ENCODE peak calls at places on chromosomes 5 and 9, in five cellular contexts. One of them, this sample, is unnamed.

GRCh38 chr9:136437430-136437829 is 2.2 kb downstream of the INPP5E start:
- DNase-seq in IMR-90: peak; percentile 34
- DNase-seq in type B pancreatic cell: no peak
- DNase-seq in CD4-positive, alpha-beta T cell: no peak
- DNase-seq in choroid plexus epithelial cell: peak; percentile 64
- DNase-seq in this sample: no peak

GRCh38 chr5:10607666-10608442 is 44.0 kb downstream of the ANKRD33B start:
- DNase-seq in IMR-90: peak; percentile 72
- DNase-seq in type B pancreatic cell: peak; percentile 18
- DNase-seq in CD4-positive, alpha-beta T cell: no peak
- DNase-seq in choroid plexus epithelial cell: peak; percentile 90
- DNase-seq in this sample: no peak

GRCh38 chr5:172175263-172175719 is 12.7 kb downstream of the STK10 start:
- DNase-seq in IMR-90: no peak
- DNase-seq in type B pancreatic cell: no peak
- DNase-seq in CD4-positive, alpha-beta T cell: peak; percentile 83
- DNase-seq in choroid plexus epithelial cell: no peak
- DNase-seq in this sample: no peak

GRCh38 chr9:88852794-88853193 is 138.5 kb upstream of the S1PR3 start:
- DNase-seq in IMR-90: peak; percentile 95
- DNase-seq in type B pancreatic cell: no peak
- DNase-seq in CD4-positive, alpha-beta T cell: no peak
- DNase-seq in choroid plexus epithelial cell: peak; percentile 96
- DNase-seq in this sample: peak; percentile 93

GRCh38 chr5:37722236-37723146 is 117.3 kb downstream of the GDNF start:
- DNase-seq in IMR-90: peak; percentile 96
- DNase-seq in type B pancreatic cell: no peak
- DNase-seq in CD4-positive, alpha-beta T cell: no peak
- DNase-seq in choroid plexus epithelial cell: peak; percentile 90
- DNase-seq in this sample: peak; percentile 92

GRCh38 chr9:126697350-126697749 is 83.6 kb downstream of the LMX1B start:
- DNase-seq in IMR-90: no peak
- DNase-seq in type B pancreatic cell: no peak
- DNase-seq in CD4-positive, alpha-beta T cell: no peak
- DNase-seq in choroid plexus epithelial cell: no peak
- DNase-seq in this sample: no peak

GRCh38 chr9:27247756-27248155 is 49.2 kb downstream of the EQTN start:
- DNase-seq in IMR-90: peak; percentile 59
- DNase-seq in type B pancreatic cell: no peak
- DNase-seq in CD4-positive, alpha-beta T cell: no peak
- DNase-seq in choroid plexus epithelial cell: peak; percentile 75
- DNase-seq in this sample: peak; percentile 39

GRCh38 chr9:96294146-96294545 is 7.8 kb downstream of the HSD17B3 start:
- DNase-seq in IMR-90: no peak
- DNase-seq in type B pancreatic cell: no peak
- DNase-seq in CD4-positive, alpha-beta T cell: no peak
- DNase-seq in choroid plexus epithelial cell: no peak
- DNase-seq in this sample: no peak

GRCh38 chr5:4182144-4182543 is 586.5 kb downstream of the IRX1 start:
- DNase-seq in IMR-90: no peak
- DNase-seq in type B pancreatic cell: no peak
- DNase-seq in CD4-positive, alpha-beta T cell: no peak
- DNase-seq in choroid plexus epithelial cell: no peak
- DNase-seq in this sample: no peak

GRCh38 chr5:76498328-76498727 is 95.2 kb downstream of the IQGAP2 start:
- DNase-seq in IMR-90: no peak
- DNase-seq in type B pancreatic cell: no peak
- DNase-seq in CD4-positive, alpha-beta T cell: no peak
- DNase-seq in choroid plexus epithelial cell: no peak
- DNase-seq in this sample: no peak

GRCh38 chr5:34511915-34512314 is 144.2 kb upstream of the RAI14 start:
- DNase-seq in IMR-90: no peak
- DNase-seq in type B pancreatic cell: no peak
- DNase-seq in CD4-positive, alpha-beta T cell: no peak
- DNase-seq in choroid plexus epithelial cell: peak; percentile 80
- DNase-seq in this sample: no peak

GRCh38 chr9:109286571-109286977 is 34.3 kb downstream of the EPB41L4B start:
- DNase-seq in IMR-90: peak; percentile 33
- DNase-seq in type B pancreatic cell: no peak
- DNase-seq in CD4-positive, alpha-beta T cell: no peak
- DNase-seq in choroid plexus epithelial cell: peak; percentile 66
- DNase-seq in this sample: peak; percentile 62

GRCh38 chr9:107049825-107050184 is 186.8 kb downstream of the ZNF462 start:
- DNase-seq in IMR-90: no peak
- DNase-seq in type B pancreatic cell: no peak
- DNase-seq in CD4-positive, alpha-beta T cell: no peak
- DNase-seq in choroid plexus epithelial cell: no peak
- DNase-seq in this sample: no peak

GRCh38 chr9:14256588-14256987 is 57.4 kb downstream of the NFIB start:
- DNase-seq in IMR-90: no peak
- DNase-seq in type B pancreatic cell: no peak
- DNase-seq in CD4-positive, alpha-beta T cell: no peak
- DNase-seq in choroid plexus epithelial cell: no peak
- DNase-seq in this sample: no peak

GRCh38 chr9:125896964-125897363 is 149.8 kb downstream of the PBX3 start:
- DNase-seq in IMR-90: no peak
- DNase-seq in type B pancreatic cell: no peak
- DNase-seq in CD4-positive, alpha-beta T cell: no peak
- DNase-seq in choroid plexus epithelial cell: no peak
- DNase-seq in this sample: no peak

GRCh38 chr5:31757813-31758212 is 118.9 kb downstream of the PDZD2 start:
- DNase-seq in IMR-90: no peak
- DNase-seq in type B pancreatic cell: no peak
- DNase-seq in CD4-positive, alpha-beta T cell: no peak
- DNase-seq in choroid plexus epithelial cell: no peak
- DNase-seq in this sample: no peak

GRCh38 chr5:140243855-140244254 is 59.0 kb downstream of the PFDN1 start:
- DNase-seq in IMR-90: no peak
- DNase-seq in type B pancreatic cell: no peak
- DNase-seq in CD4-positive, alpha-beta T cell: no peak
- DNase-seq in choroid plexus epithelial cell: no peak
- DNase-seq in this sample: no peak

GRCh38 chr9:23598994-23599393 is 227.0 kb downstream of the ELAVL2 start:
- DNase-seq in IMR-90: no peak
- DNase-seq in type B pancreatic cell: no peak
- DNase-seq in CD4-positive, alpha-beta T cell: no peak
- DNase-seq in choroid plexus epithelial cell: no peak
- DNase-seq in this sample: no peak

GRCh38 chr5:68374770-68375518 is 159.4 kb downstream of the PIK3R1 start:
- DNase-seq in IMR-90: no peak
- DNase-seq in type B pancreatic cell: no peak
- DNase-seq in CD4-positive, alpha-beta T cell: no peak
- DNase-seq in choroid plexus epithelial cell: no peak
- DNase-seq in this sample: peak; percentile 3

GRCh38 chr5:104412649-104413240 is 850.2 kb upstream of the NUDT12 start:
- DNase-seq in IMR-90: peak; percentile 17
- DNase-seq in type B pancreatic cell: no peak
- DNase-seq in CD4-positive, alpha-beta T cell: no peak
- DNase-seq in choroid plexus epithelial cell: peak; percentile 77
- DNase-seq in this sample: no peak

GRCh38 chr5:175654807-175655206 is 3.1 kb upstream of the HRH2 start:
- DNase-seq in IMR-90: no peak
- DNase-seq in type B pancreatic cell: no peak
- DNase-seq in CD4-positive, alpha-beta T cell: no peak
- DNase-seq in choroid plexus epithelial cell: no peak
- DNase-seq in this sample: no peak

GRCh38 chr5:78648359-78649219 is at the start of gene LHFPL2:
- DNase-seq in IMR-90: peak; percentile 68
- DNase-seq in type B pancreatic cell: peak; percentile 89
- DNase-seq in CD4-positive, alpha-beta T cell: no peak
- DNase-seq in choroid plexus epithelial cell: peak; percentile 76
- DNase-seq in this sample: peak; percentile 30

GRCh38 chr9:124045076-124045829 is 33.7 kb downstream of the LHX2 start:
- DNase-seq in IMR-90: peak; percentile 22
- DNase-seq in type B pancreatic cell: no peak
- DNase-seq in CD4-positive, alpha-beta T cell: no peak
- DNase-seq in choroid plexus epithelial cell: peak; percentile 52
- DNase-seq in this sample: no peak

GRCh38 chr5:11468334-11469039 is 435.8 kb downstream of the CTNND2 start:
- DNase-seq in IMR-90: no peak
- DNase-seq in type B pancreatic cell: no peak
- DNase-seq in CD4-positive, alpha-beta T cell: no peak
- DNase-seq in choroid plexus epithelial cell: no peak
- DNase-seq in this sample: no peak

GRCh38 chr9:128887914-128888350 is 6.0 kb downstream of the LRRC8A start:
- DNase-seq in IMR-90: no peak
- DNase-seq in type B pancreatic cell: no peak
- DNase-seq in CD4-positive, alpha-beta T cell: no peak
- DNase-seq in choroid plexus epithelial cell: peak; percentile 63
- DNase-seq in this sample: no peak

GRCh38 chr9:124683043-124683442 is 88.1 kb downstream of the NR6A1 start:
- DNase-seq in IMR-90: no peak
- DNase-seq in type B pancreatic cell: no peak
- DNase-seq in CD4-positive, alpha-beta T cell: no peak
- DNase-seq in choroid plexus epithelial cell: no peak
- DNase-seq in this sample: no peak

GRCh38 chr9:69090140-69090750 is 54.7 kb downstream of the FXN start:
- DNase-seq in IMR-90: no peak
- DNase-seq in type B pancreatic cell: no peak
- DNase-seq in CD4-positive, alpha-beta T cell: no peak
- DNase-seq in choroid plexus epithelial cell: no peak
- DNase-seq in this sample: no peak

GRCh38 chr5:126516133-126516532 is 78.9 kb downstream of the ALDH7A1 start:
- DNase-seq in IMR-90: peak; percentile 92
- DNase-seq in type B pancreatic cell: no peak
- DNase-seq in CD4-positive, alpha-beta T cell: no peak
- DNase-seq in choroid plexus epithelial cell: peak; percentile 47
- DNase-seq in this sample: peak; percentile 80

GRCh38 chr5:111829701-111830100 is 72.7 kb upstream of the NREP start:
- DNase-seq in IMR-90: peak; percentile 77
- DNase-seq in type B pancreatic cell: no peak
- DNase-seq in CD4-positive, alpha-beta T cell: no peak
- DNase-seq in choroid plexus epithelial cell: peak; percentile 63
- DNase-seq in this sample: peak; percentile 82

GRCh38 chr9:81801190-81801589 is 111.8 kb upstream of the TLE1 start:
- DNase-seq in IMR-90: peak; percentile 51
- DNase-seq in type B pancreatic cell: no peak
- DNase-seq in CD4-positive, alpha-beta T cell: no peak
- DNase-seq in choroid plexus epithelial cell: no peak
- DNase-seq in this sample: peak; percentile 71

GRCh38 chr5:154249786-154250185 is 59.3 kb downstream of the GALNT10 start:
- DNase-seq in IMR-90: no peak
- DNase-seq in type B pancreatic cell: no peak
- DNase-seq in CD4-positive, alpha-beta T cell: no peak
- DNase-seq in choroid plexus epithelial cell: no peak
- DNase-seq in this sample: no peak

GRCh38 chr9:120210301-120210700 is 369.7 kb downstream of the CDK5RAP2 start:
- DNase-seq in IMR-90: no peak
- DNase-seq in type B pancreatic cell: no peak
- DNase-seq in CD4-positive, alpha-beta T cell: no peak
- DNase-seq in choroid plexus epithelial cell: no peak
- DNase-seq in this sample: no peak

GRCh38 chr5:42654645-42655044 is 102.0 kb upstream of the CCDC152 start:
- DNase-seq in IMR-90: no peak
- DNase-seq in type B pancreatic cell: no peak
- DNase-seq in CD4-positive, alpha-beta T cell: no peak
- DNase-seq in choroid plexus epithelial cell: no peak
- DNase-seq in this sample: no peak

GRCh38 chr5:42655982-42656660 is 100.5 kb upstream of the CCDC152 start:
- DNase-seq in IMR-90: no peak
- DNase-seq in type B pancreatic cell: no peak
- DNase-seq in CD4-positive, alpha-beta T cell: no peak
- DNase-seq in choroid plexus epithelial cell: peak; percentile 53
- DNase-seq in this sample: no peak

GRCh38 chr5:42653705-42654104 is 102.9 kb upstream of the CCDC152 start:
- DNase-seq in IMR-90: no peak
- DNase-seq in type B pancreatic cell: no peak
- DNase-seq in CD4-positive, alpha-beta T cell: no peak
- DNase-seq in choroid plexus epithelial cell: no peak
- DNase-seq in this sample: no peak

GRCh38 chr5:42656661-42657035 is 100.0 kb upstream of the CCDC152 start:
- DNase-seq in IMR-90: no peak
- DNase-seq in type B pancreatic cell: no peak
- DNase-seq in CD4-positive, alpha-beta T cell: no peak
- DNase-seq in choroid plexus epithelial cell: peak; percentile 33
- DNase-seq in this sample: no peak
- TF ChIP-seq CTCF in IMR-90: no peak
- TF ChIP-seq CTCF in type B pancreatic cell: peak; percentile 30
- TF ChIP-seq CTCF in CD4-positive, alpha-beta T cell: no peak
- TF ChIP-seq CTCF in choroid plexus epithelial cell: peak; percentile 46
- TF ChIP-seq CTCF in this sample: peak; percentile 27

GRCh38 chr9:99015890-99016289 is 72.2 kb downstream of the COL15A1 start:
- DNase-seq in IMR-90: no peak
- DNase-seq in type B pancreatic cell: no peak
- DNase-seq in CD4-positive, alpha-beta T cell: no peak
- DNase-seq in choroid plexus epithelial cell: no peak
- DNase-seq in this sample: no peak
- TF ChIP-seq CTCF in IMR-90: no peak
- TF ChIP-seq CTCF in type B pancreatic cell: no peak
- TF ChIP-seq CTCF in CD4-positive, alpha-beta T cell: no peak
- TF ChIP-seq CTCF in choroid plexus epithelial cell: no peak
- TF ChIP-seq CTCF in this sample: no peak

GRCh38 chr5:41345295-41345694 is 132.0 kb upstream of the C6 start:
- DNase-seq in IMR-90: no peak
- DNase-seq in type B pancreatic cell: no peak
- DNase-seq in CD4-positive, alpha-beta T cell: no peak
- DNase-seq in choroid plexus epithelial cell: peak; percentile 30
- DNase-seq in this sample: no peak

GRCh38 chr5:41349846-41350245 is 136.5 kb upstream of the C6 start:
- DNase-seq in IMR-90: no peak
- DNase-seq in type B pancreatic cell: no peak
- DNase-seq in CD4-positive, alpha-beta T cell: no peak
- DNase-seq in choroid plexus epithelial cell: no peak
- DNase-seq in this sample: no peak

GRCh38 chr5:41346609-41347008 is 133.3 kb upstream of the C6 start:
- DNase-seq in IMR-90: peak; percentile 49
- DNase-seq in type B pancreatic cell: no peak
- DNase-seq in CD4-positive, alpha-beta T cell: no peak
- DNase-seq in choroid plexus epithelial cell: peak; percentile 67
- DNase-seq in this sample: no peak

GRCh38 chr5:41347569-41347968 is 134.2 kb upstream of the C6 start:
- DNase-seq in IMR-90: no peak
- DNase-seq in type B pancreatic cell: no peak
- DNase-seq in CD4-positive, alpha-beta T cell: no peak
- DNase-seq in choroid plexus epithelial cell: peak; percentile 29
- DNase-seq in this sample: no peak
- TF ChIP-seq CTCF in IMR-90: peak; percentile 12
- TF ChIP-seq CTCF in type B pancreatic cell: no peak
- TF ChIP-seq CTCF in CD4-positive, alpha-beta T cell: no peak
- TF ChIP-seq CTCF in choroid plexus epithelial cell: peak; percentile 29
- TF ChIP-seq CTCF in this sample: no peak

GRCh38 chr5:75322066-75322465 is 15.0 kb upstream of the HMGCR start:
- DNase-seq in IMR-90: no peak
- DNase-seq in type B pancreatic cell: no peak
- DNase-seq in CD4-positive, alpha-beta T cell: no peak
- DNase-seq in choroid plexus epithelial cell: no peak
- DNase-seq in this sample: no peak

GRCh38 chr5:75320341-75320740 is 16.7 kb upstream of the HMGCR start:
- DNase-seq in IMR-90: no peak
- DNase-seq in type B pancreatic cell: no peak
- DNase-seq in CD4-positive, alpha-beta T cell: no peak
- DNase-seq in choroid plexus epithelial cell: peak; percentile 59
- DNase-seq in this sample: no peak

GRCh38 chr5:75330404-75330803 is 6.6 kb upstream of the HMGCR start:
- DNase-seq in IMR-90: no peak
- DNase-seq in type B pancreatic cell: no peak
- DNase-seq in CD4-positive, alpha-beta T cell: no peak
- DNase-seq in choroid plexus epithelial cell: no peak
- DNase-seq in this sample: no peak

GRCh38 chr5:75324791-75325190 is 12.2 kb upstream of the HMGCR start:
- DNase-seq in IMR-90: no peak
- DNase-seq in type B pancreatic cell: no peak
- DNase-seq in CD4-positive, alpha-beta T cell: no peak
- DNase-seq in choroid plexus epithelial cell: no peak
- DNase-seq in this sample: no peak

GRCh38 chr5:75325242-75325641 is 11.8 kb upstream of the HMGCR start:
- DNase-seq in IMR-90: no peak
- DNase-seq in type B pancreatic cell: no peak
- DNase-seq in CD4-positive, alpha-beta T cell: no peak
- DNase-seq in choroid plexus epithelial cell: no peak
- DNase-seq in this sample: no peak
- TF ChIP-seq CTCF in IMR-90: no peak
- TF ChIP-seq CTCF in type B pancreatic cell: peak; percentile 41
- TF ChIP-seq CTCF in CD4-positive, alpha-beta T cell: no peak
- TF ChIP-seq CTCF in choroid plexus epithelial cell: no peak
- TF ChIP-seq CTCF in this sample: peak; percentile 40